ENCODE peak calls at places on chromosomes 3 and 15, in eight cellular contexts. O is right atrium auricular region, A is AG09319, H is nephron progenitor cell, W is cardiac fibroblast, I is dorsolateral prefrontal cortex, S is progenitor cell of endocrine pancreas, G is AG10803. D is an unnamed sample.

GRCh38 chr15:91408476-91409076 is 308.5 kb downstream of the SV2B start:
- DNase-seq in H (no peak), O (no peak), W (peak), A (no peak), S (peak), G (peak), I (no peak), D (no peak)

GRCh38 chr15:62326460-62327011 is 161.5 kb upstream of the C2CD4B start:
- DNase-seq in G (no peak), W (no peak), O (no peak), I (no peak), A (no peak), S (no peak), H (no peak), D (no peak)

GRCh38 chr15:48905870-48906269 is 27.9 kb downstream of the EID1 start:
- DNase-seq in G (no peak), I (no peak), H (no peak), W (no peak), O (no peak), A (no peak), S (no peak), D (no peak)

GRCh38 chr3:135239485-135239884 is 444.4 kb downstream of the EPHB1 start:
- DNase-seq in S (no peak), W (no peak), I (no peak), O (no peak), G (no peak), A (no peak), H (no peak), D (no peak)

GRCh38 chr3:194758716-194759115 is 73.0 kb downstream of the FAM43A start:
- DNase-seq in G (no peak), A (no peak), O (no peak), H (no peak), S (no peak), W (no peak), I (peak), D (no peak)

GRCh38 chr3:88057650-88058321 is 1.0 kb downstream of the CGGBP1 start:
- DNase-seq in H (no peak), I (no peak), G (peak), A (no peak), W (peak), S (no peak), O (no peak), D (no peak)

GRCh38 chr3:77605308-77605707 is 565.4 kb downstream of the ROBO2 start:
- DNase-seq in W (no peak), H (no peak), I (no peak), S (no peak), A (no peak), G (no peak), O (no peak), D (no peak)

GRCh38 chr3:184241447-184242296 is 7.1 kb downstream of the ALG3 start:
- DNase-seq in H (peak), G (no peak), S (no peak), W (peak), I (no peak), O (no peak), A (no peak), D (no peak)

GRCh38 chr15:41844814-41845213 is 6.2 kb downstream of the PLA2G4B start:
- DNase-seq in A (no peak), W (no peak), H (no peak), S (no peak), G (no peak), O (no peak), I (no peak), D (no peak)

GRCh38 chr15:30865257-30865656 is 38.5 kb upstream of the FAN1 start:
- DNase-seq in S (no peak), A (no peak), I (no peak), G (no peak), H (no peak), O (no peak), W (no peak), D (no peak)

GRCh38 chr15:88636654-88637053 is 2.2 kb upstream of the ISG20 start:
- DNase-seq in W (no peak), H (no peak), I (no peak), O (no peak), G (no peak), S (no peak), A (no peak), D (no peak)

GRCh38 chr15:83285979-83286553 is 1.6 kb upstream of the BNC1 start:
- DNase-seq in H (no peak), W (peak), A (no peak), I (no peak), G (peak), O (no peak), S (no peak), D (no peak)

GRCh38 chr15:54789377-54789776 is 407.4 kb downstream of the RSL24D1 start:
- DNase-seq in G (no peak), O (no peak), S (no peak), W (no peak), H (no peak), I (no peak), A (no peak), D (no peak)

GRCh38 chr3:4633078-4634004 is 140.2 kb downstream of the ITPR1 start:
- DNase-seq in A (peak), W (peak), I (no peak), G (peak), O (no peak), H (peak), S (no peak), D (no peak)

GRCh38 chr3:196207833-196208607 is 3.2 kb downstream of the ZDHHC19 start:
- DNase-seq in A (no peak), S (no peak), G (no peak), I (no peak), W (no peak), H (peak), O (no peak), D (no peak)

GRCh38 chr15:41790756-41791546 is 16.7 kb downstream of the MAPKBP1 start:
- DNase-seq in I (no peak), W (peak), O (no peak), S (no peak), G (peak), H (no peak), A (no peak), D (no peak)

GRCh38 chr3:133890972-133891644 is 4.6 kb downstream of the RAB6B start:
- DNase-seq in O (peak), G (no peak), I (no peak), S (no peak), W (no peak), A (no peak), H (no peak), D (no peak)

GRCh38 chr3:190258634-190259033 is 63.6 kb downstream of the CLDN1 start:
- DNase-seq in O (no peak), H (peak), S (no peak), I (no peak), G (no peak), A (no peak), W (no peak), D (no peak)

GRCh38 chr3:54139630-54140029 is 17.3 kb downstream of the CACNA2D3 start:
- DNase-seq in S (no peak), W (no peak), H (no peak), O (no peak), G (no peak), A (no peak), I (no peak), D (no peak)

GRCh38 chr3:29513236-29513635 is 232.4 kb downstream of the RBMS3 start:
- DNase-seq in I (no peak), S (no peak), H (no peak), G (peak), O (no peak), A (no peak), W (peak), D (no peak)

GRCh38 chr3:67531149-67532101 is 123.0 kb downstream of the SUCLG2 start:
- DNase-seq in O (no peak), S (no peak), W (peak), H (no peak), G (peak), A (no peak), I (no peak), D (no peak)

GRCh38 chr15:22951381-22952280 is 28.5 kb downstream of the CYFIP1 start:
- DNase-seq in G (no peak), W (no peak), S (no peak), A (no peak), H (no peak), I (no peak), O (no peak), D (no peak)

GRCh38 chr3:66831931-66832330 is 166.2 kb upstream of the KBTBD8 start:
- DNase-seq in A (no peak), I (no peak), S (no peak), H (no peak), W (no peak), G (no peak), O (no peak), D (no peak)

DNA sequence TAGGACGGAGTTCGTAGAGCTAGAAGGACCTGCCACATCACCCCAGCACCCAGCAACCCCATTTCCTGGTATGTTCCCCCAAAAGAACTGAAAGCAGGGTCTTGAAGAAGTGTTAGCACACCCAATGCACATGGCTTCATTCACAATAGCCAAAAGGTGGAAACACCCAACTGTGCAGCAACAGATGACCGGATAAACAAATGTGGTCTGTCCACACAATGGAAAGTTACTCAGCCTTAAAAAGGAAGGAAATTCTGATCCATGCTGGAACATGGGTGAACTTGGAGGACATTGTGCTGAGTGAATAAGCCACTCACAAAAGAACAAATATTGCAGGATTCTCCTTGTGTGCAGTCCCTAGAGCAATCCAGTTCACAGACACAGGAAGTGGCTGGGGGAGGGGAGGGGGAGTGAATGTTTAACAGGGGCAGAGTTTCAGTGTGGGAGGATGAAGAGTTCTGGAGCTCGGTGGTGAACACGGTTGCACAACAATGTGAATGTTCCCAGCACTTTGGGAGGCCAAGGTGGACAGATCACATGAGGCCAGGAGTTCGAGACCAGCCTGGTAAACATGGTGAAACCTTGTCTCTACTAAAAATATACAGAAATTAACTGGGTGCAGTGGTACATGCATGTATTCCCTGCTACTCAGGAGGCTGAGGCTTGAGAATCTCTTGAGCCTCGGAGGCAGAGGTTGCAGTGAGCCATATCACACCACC is 157.5 kb downstream of the NUP210 start:
- DNase-seq in I (no peak), S (no peak), G (no peak), H (no peak), A (no peak), O (no peak), W (peak), D (no peak)
- TF ChIP-seq CTCF in I (no peak), S (no peak), G (no peak), H (no peak), A (no peak), O (no peak), W (no peak), D (no peak)

DNA sequence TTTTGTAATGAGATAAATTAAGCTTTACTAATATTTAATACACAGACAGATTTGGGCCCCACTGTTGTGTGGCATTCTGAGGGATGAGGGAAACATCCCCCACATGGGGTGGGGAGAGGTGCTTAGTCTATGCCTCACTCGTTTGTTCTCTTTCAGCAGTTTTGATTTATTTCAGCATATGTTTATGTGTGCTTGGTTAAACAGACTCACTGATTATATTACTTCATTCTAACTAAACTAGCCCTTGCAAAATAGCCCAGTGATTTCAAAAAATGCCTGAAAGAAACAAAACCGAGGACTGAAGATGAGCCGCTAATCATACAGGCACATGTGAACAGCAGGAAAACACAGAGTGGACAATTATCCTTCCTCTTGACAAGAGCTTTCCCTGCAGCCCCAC is 27.2 kb downstream of the TNFAIP8L3 start:
- DNase-seq in W (no peak), I (no peak), S (no peak), H (no peak), G (no peak), A (no peak), O (no peak), D (no peak)
- TF ChIP-seq CTCF in W (no peak), I (no peak), S (no peak), H (no peak), G (no peak), A (no peak), O (no peak), D (no peak)

GRCh38 chr3:1987983-1988382 is 110.7 kb upstream of the CNTN4 start:
- DNase-seq in S (no peak), O (no peak), I (no peak), A (no peak), W (no peak), H (peak), G (no peak), D (no peak)
- TF ChIP-seq CTCF in S (peak), O (no peak), I (peak), A (no peak), W (no peak), H (peak), G (no peak), D (no peak)

DNA sequence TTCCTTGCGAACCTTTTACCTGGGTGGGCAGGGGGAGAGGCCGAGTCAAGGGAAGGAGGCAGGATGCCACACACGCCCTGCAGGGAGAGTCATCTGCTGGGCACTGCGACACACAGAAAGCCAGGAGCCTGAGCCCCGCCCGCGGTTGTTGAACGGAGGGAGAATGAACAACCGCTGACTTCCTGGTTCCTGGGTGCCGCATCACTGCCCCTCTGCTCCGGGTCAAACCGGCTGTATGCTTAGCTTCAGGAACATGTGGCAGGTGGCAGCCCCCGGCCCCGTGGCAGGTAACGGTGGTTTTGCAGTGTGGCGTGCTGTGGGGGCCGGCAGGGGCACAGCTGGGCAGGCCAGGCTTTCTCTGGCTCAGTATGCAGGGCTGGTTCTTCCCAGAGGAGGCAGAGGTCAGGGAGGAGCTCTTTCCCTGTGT is 33.4 kb downstream of the APBA2 start:
- DNase-seq in G (no peak), A (no peak), I (no peak), W (no peak), H (no peak), O (no peak), S (no peak), D (no peak)
- TF ChIP-seq CTCF in G (no peak), A (no peak), I (no peak), W (no peak), H (no peak), O (no peak), S (no peak), D (no peak)

GRCh38 chr3:115087512-115087911 is 59.6 kb downstream of the ZBTB20 start:
- DNase-seq in G (no peak), W (no peak), I (no peak), S (no peak), O (no peak), H (no peak), A (no peak), D (no peak)

GRCh38 chr3:115084686-115085085 is 62.4 kb downstream of the ZBTB20 start:
- DNase-seq in A (no peak), O (no peak), W (no peak), S (no peak), I (no peak), G (no peak), H (no peak), D (no peak)

GRCh38 chr3:115081444-115081843 is 65.6 kb downstream of the ZBTB20 start:
- DNase-seq in H (no peak), G (no peak), I (no peak), W (no peak), S (no peak), A (no peak), O (no peak), D (no peak)

GRCh38 chr3:115086379-115086778 is 60.7 kb downstream of the ZBTB20 start:
- DNase-seq in I (no peak), H (no peak), O (no peak), S (no peak), G (no peak), W (no peak), A (no peak), D (no peak)

DNA sequence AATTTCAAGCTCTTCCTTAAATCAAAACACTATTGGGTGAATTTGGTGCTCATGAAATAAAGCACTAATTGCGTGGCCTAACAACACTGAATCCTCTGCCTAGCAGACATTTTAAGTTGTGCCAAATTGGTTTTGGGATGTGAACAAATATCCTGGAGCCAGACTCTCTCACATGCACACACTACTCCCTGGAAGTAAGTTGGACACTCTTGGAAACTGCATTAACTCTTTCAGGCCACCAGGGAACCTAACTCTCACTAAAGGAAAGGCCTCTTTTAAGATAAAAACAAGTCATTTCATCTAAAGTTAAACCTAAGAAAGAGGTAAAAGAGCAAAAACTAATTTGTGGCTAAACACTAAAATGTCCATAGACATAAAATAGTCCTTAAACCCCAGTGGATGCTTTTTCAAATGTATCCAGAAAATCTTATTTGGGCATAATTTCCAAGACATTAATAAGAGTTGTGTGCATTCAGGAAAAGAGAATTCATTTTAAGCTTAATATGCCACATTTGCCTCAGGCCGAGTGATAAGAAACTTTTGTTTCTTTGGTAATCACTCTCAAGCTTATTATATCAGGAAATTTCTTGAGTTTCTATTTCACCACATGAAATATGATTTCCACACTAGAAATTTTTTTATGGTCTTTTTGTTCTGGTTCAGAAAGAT is 61.8 kb downstream of the ZBTB20 start:
- DNase-seq in H (no peak), O (no peak), I (no peak), S (no peak), A (no peak), W (peak), G (peak), D (no peak)
- TF ChIP-seq CTCF in H (peak), O (peak), I (no peak), S (peak), A (peak), W (peak), G (peak), D (peak)

DNA sequence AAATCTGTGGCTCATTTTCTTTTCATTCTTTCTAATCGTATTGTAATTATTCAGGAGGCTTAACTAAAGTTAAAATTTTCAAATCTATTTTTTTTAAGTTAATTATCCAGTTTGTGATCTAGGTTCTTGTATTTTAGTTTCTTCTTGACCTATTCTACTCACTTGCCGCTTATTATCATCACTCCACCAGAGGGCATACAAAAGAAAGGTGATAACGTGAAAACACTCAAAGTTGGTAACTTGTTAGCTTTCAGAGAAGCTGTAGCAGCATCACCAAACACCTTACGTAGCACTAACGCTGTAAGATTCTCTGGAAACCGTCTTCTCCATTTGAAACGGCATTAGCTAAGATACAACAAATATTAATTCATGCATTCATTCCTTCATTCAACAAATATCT is 4.8 kb downstream of the GNB4 start:
- DNase-seq in S (no peak), O (no peak), W (peak), G (peak), A (no peak), I (no peak), H (no peak), D (no peak)
- TF ChIP-seq CTCF in S (peak), O (peak), W (peak), G (peak), A (peak), I (peak), H (no peak), D (no peak)

DNA sequence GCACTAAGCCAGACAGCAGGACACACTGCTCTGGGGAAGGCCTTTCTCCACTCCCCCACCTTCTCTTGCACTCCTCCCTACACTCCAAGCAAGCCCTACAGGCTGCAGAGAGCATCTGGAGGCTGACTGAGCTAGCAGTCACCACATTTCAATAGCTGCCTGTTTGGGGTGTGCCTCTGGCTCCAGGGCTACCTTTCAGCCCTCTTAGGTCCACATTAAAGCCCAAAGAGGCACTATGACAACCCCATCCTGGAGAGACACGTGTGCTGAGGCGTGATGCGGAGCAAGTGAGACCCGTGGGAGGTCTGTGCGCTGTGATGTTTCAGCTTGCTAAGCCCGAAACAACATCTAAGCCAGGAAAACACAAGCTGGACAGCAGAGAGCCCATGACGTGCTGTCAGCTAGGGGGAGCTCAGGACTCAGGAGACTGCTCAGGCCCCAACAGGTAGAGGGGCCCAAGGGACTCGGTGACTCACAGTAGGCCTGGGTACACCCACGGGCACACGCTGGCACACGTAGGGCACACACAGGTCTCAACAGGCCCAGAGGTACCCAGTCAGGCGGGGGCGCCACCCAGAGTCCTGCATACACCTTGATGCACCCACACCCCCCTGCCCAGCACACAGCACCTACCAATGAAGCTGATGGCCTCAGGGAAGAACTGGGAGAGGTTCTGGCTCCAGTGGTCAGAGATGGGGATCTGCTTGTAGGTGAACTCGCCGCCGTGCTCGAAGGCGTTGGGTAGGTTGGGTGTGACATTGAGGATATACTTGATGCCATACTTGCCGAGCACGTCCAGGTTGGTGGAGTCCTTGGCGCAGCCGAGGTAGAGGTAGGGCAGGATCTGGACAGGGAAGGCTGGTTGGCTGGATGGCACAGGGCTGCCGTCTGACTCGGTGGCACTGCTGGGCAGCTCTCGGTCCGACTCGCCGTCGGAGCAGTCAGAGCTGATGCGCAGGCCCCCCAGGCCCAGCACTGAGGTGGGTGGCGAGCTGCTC is 2.8 kb downstream of the DUSP7 start:
- DNase-seq in S (no peak), H (no peak), G (no peak), O (no peak), W (peak), A (no peak), I (peak), D (no peak)
- TF ChIP-seq CTCF in S (no peak), H (no peak), G (peak), O (peak), W (peak), A (peak), I (peak), D (no peak)